ENCODE peak calls at places on chromosomes 2 and 18, in seven cellular contexts. One of them, this sample, is unnamed.

GRCh38 chr2:239399404-239399999 is 1.3 kb downstream of the HDAC4 start:
- DNase-seq in H54: peak
- DNase-seq in RCC 7860: no peak
- DNase-seq in Caki2: peak
- DNase-seq in IMR-90: peak
- DNase-seq in neuronal stem cell: no peak
- DNase-seq in GM12878: no peak
- DNase-seq in this sample: peak

GRCh38 chr18:63157293-63158011 is 162.1 kb downstream of the BCL2 start:
- DNase-seq in H54: no peak
- DNase-seq in RCC 7860: no peak
- DNase-seq in Caki2: no peak
- DNase-seq in IMR-90: no peak
- DNase-seq in neuronal stem cell: no peak
- DNase-seq in GM12878: peak
- DNase-seq in this sample: no peak

GRCh38 chr18:79816092-79816491 is 18.4 kb downstream of the KCNG2 start:
- DNase-seq in H54: no peak
- DNase-seq in RCC 7860: no peak
- DNase-seq in Caki2: no peak
- DNase-seq in IMR-90: no peak
- DNase-seq in neuronal stem cell: no peak
- DNase-seq in GM12878: no peak
- DNase-seq in this sample: no peak

GRCh38 chr2:242013771-242014170 is 144.2 kb downstream of the RTP5 start:
- DNase-seq in H54: no peak
- DNase-seq in RCC 7860: no peak
- DNase-seq in Caki2: no peak
- DNase-seq in IMR-90: no peak
- DNase-seq in neuronal stem cell: no peak
- DNase-seq in GM12878: no peak
- DNase-seq in this sample: no peak

GRCh38 chr2:43059183-43059897 is 167.1 kb downstream of the ZFP36L2 start:
- DNase-seq in H54: peak
- DNase-seq in RCC 7860: peak
- DNase-seq in Caki2: no peak
- DNase-seq in IMR-90: peak
- DNase-seq in neuronal stem cell: no peak
- DNase-seq in GM12878: peak
- DNase-seq in this sample: peak

GRCh38 chr2:120346667-120347358 is 877 bp downstream of the INHBB start:
- DNase-seq in H54: no peak
- DNase-seq in RCC 7860: no peak
- DNase-seq in Caki2: peak
- DNase-seq in IMR-90: peak
- DNase-seq in neuronal stem cell: no peak
- DNase-seq in GM12878: no peak
- DNase-seq in this sample: peak

GRCh38 chr18:23453657-23454011 is 547 bp downstream of the RIOK3 start:
- DNase-seq in H54: no peak
- DNase-seq in RCC 7860: no peak
- DNase-seq in Caki2: no peak
- DNase-seq in IMR-90: peak
- DNase-seq in neuronal stem cell: no peak
- DNase-seq in GM12878: no peak
- DNase-seq in this sample: peak

GRCh38 chr2:241218131-241219029 is 29.9 kb downstream of the ANO7 start:
- DNase-seq in H54: no peak
- DNase-seq in RCC 7860: peak
- DNase-seq in Caki2: peak
- DNase-seq in IMR-90: peak
- DNase-seq in neuronal stem cell: peak
- DNase-seq in GM12878: peak
- DNase-seq in this sample: peak

GRCh38 chr2:54366487-54367280 is 89.4 kb upstream of the SPTBN1 start:
- DNase-seq in H54: no peak
- DNase-seq in RCC 7860: no peak
- DNase-seq in Caki2: no peak
- DNase-seq in IMR-90: peak
- DNase-seq in neuronal stem cell: no peak
- DNase-seq in GM12878: no peak
- DNase-seq in this sample: peak

GRCh38 chr2:196963961-196964360 is 37.5 kb upstream of the PGAP1 start:
- DNase-seq in H54: no peak
- DNase-seq in RCC 7860: no peak
- DNase-seq in Caki2: no peak
- DNase-seq in IMR-90: no peak
- DNase-seq in neuronal stem cell: no peak
- DNase-seq in GM12878: no peak
- DNase-seq in this sample: no peak

GRCh38 chr2:46002507-46002883 is 294.7 kb upstream of the EPAS1 start:
- DNase-seq in H54: no peak
- DNase-seq in RCC 7860: no peak
- DNase-seq in Caki2: no peak
- DNase-seq in IMR-90: peak
- DNase-seq in neuronal stem cell: no peak
- DNase-seq in GM12878: no peak
- DNase-seq in this sample: no peak

GRCh38 chr2:133063792-133064191 is 393.8 kb upstream of the LYPD1 start:
- DNase-seq in H54: no peak
- DNase-seq in RCC 7860: peak
- DNase-seq in Caki2: peak
- DNase-seq in IMR-90: peak
- DNase-seq in neuronal stem cell: peak
- DNase-seq in GM12878: no peak
- DNase-seq in this sample: peak

GRCh38 chr2:173715483-173715882 is 249.7 kb downstream of the SP3 start:
- DNase-seq in H54: no peak
- DNase-seq in RCC 7860: no peak
- DNase-seq in Caki2: no peak
- DNase-seq in IMR-90: no peak
- DNase-seq in neuronal stem cell: no peak
- DNase-seq in GM12878: no peak
- DNase-seq in this sample: peak

GRCh38 chr18:22964116-22964515 is 31.0 kb downstream of the RBBP8 start:
- DNase-seq in H54: no peak
- DNase-seq in RCC 7860: no peak
- DNase-seq in Caki2: no peak
- DNase-seq in IMR-90: peak
- DNase-seq in neuronal stem cell: no peak
- DNase-seq in GM12878: no peak
- DNase-seq in this sample: no peak

GRCh38 chr2:234861841-234862735 is 89.7 kb upstream of the SH3BP4 start:
- DNase-seq in H54: no peak
- DNase-seq in RCC 7860: no peak
- DNase-seq in Caki2: no peak
- DNase-seq in IMR-90: no peak
- DNase-seq in neuronal stem cell: no peak
- DNase-seq in GM12878: no peak
- DNase-seq in this sample: no peak

GRCh38 chr2:46487667-46488333 is 8.4 kb downstream of the TMEM247 start:
- DNase-seq in H54: peak
- DNase-seq in RCC 7860: peak
- DNase-seq in Caki2: peak
- DNase-seq in IMR-90: peak
- DNase-seq in neuronal stem cell: no peak
- DNase-seq in GM12878: no peak
- DNase-seq in this sample: peak

GRCh38 chr2:237598468-237599208 is 8.1 kb upstream of the RAB17 start:
- DNase-seq in H54: no peak
- DNase-seq in RCC 7860: no peak
- DNase-seq in Caki2: no peak
- DNase-seq in IMR-90: no peak
- DNase-seq in neuronal stem cell: no peak
- DNase-seq in GM12878: no peak
- DNase-seq in this sample: no peak